ENCODE peak calls at places on chromosome 17, in ten cellular contexts. L is CD8-positive, alpha-beta memory T cell; R is MM.1S; N is CD8-positive, alpha-beta T cell; P is Peyer's patch; M is esophagus squamous epithelium; B is left ventricle myocardium inferior; C is aorta; V is spleen; X is SK-N-SH. T is an unnamed sample. For H3K9me3, the result is how much of the 10 kb centered on the place peaks cover.

GRCh38 chr17:50289268-50289667 is 15.0 kb downstream of the TMEM92 start:
- DNase-seq in V (no peak), R (no peak), L (no peak), P (no peak), C (peak), X (no peak), N (no peak), M (no peak), B (no peak), T (no peak)

GRCh38 chr17:82720204-82720603 is 3.7 kb downstream of the FN3KRP start:
- DNase-seq in X (no peak), V (peak), M (no peak), N (no peak), P (peak), C (no peak), R (no peak), L (no peak), B (no peak), T (peak)

GRCh38 chr17:36742267-36743000 is 141.1 kb downstream of the MRM1 start:
- DNase-seq in C (no peak), M (no peak), V (peak), R (no peak), N (no peak), B (no peak), X (no peak), L (no peak), P (no peak), T (no peak)

GRCh38 chr17:59366040-59366757 is 34.7 kb downstream of the YPEL2 start:
- DNase-seq in X (no peak), P (no peak), C (no peak), M (no peak), V (no peak), L (no peak), B (no peak), N (no peak), R (no peak), T (no peak)

GRCh38 chr17:82619211-82619610 is 29.0 kb downstream of the WDR45B start:
- DNase-seq in B (no peak), M (no peak), V (peak), N (no peak), C (no peak), P (no peak), L (no peak), X (no peak), R (no peak), T (no peak)

GRCh38 chr17:1559743-1560581 is 2.6 kb downstream of the PITPNA start:
- DNase-seq in V (no peak), X (no peak), L (no peak), N (no peak), B (no peak), R (no peak), P (peak), C (peak), M (no peak), T (no peak)

GRCh38 chr17:41972571-41973411 is 6.2 kb downstream of the CNP start:
- DNase-seq in M (no peak), V (peak), X (peak), P (no peak), B (peak), C (no peak), N (no peak), R (no peak), L (no peak), T (peak)

GRCh38 chr17:47615766-47616424 is 33.8 kb upstream of the KPNB1 start:
- DNase-seq in L (peak), B (no peak), N (no peak), R (peak), V (no peak), C (no peak), P (no peak), M (no peak), X (peak), T (no peak)

GRCh38 chr17:29241015-29241963 is 5.4 kb upstream of the CRYBA1 start:
- DNase-seq in L (no peak), V (no peak), B (no peak), M (no peak), N (no peak), C (peak), R (no peak), P (no peak), X (peak), T (peak)

GRCh38 chr17:81520021-81520894 is 7.7 kb upstream of the ACTG1 start:
- DNase-seq in R (no peak), N (no peak), P (no peak), C (no peak), B (no peak), M (no peak), X (no peak), V (peak), L (no peak), T (peak)

GRCh38 chr17:38730526-38731379 is 612 bp downstream of the CISD3 start:
- DNase-seq in L (no peak), P (peak), R (peak), X (peak), M (no peak), B (peak), V (peak), C (peak), N (no peak), T (peak)

GRCh38 chr17:75610103-75610984 is 22.7 kb downstream of the MYO15B start:
- DNase-seq in N (no peak), P (peak), M (no peak), L (no peak), V (no peak), B (no peak), X (no peak), R (no peak), C (no peak), T (peak)

GRCh38 chr17:48997103-48997826 is at the start of gene IGF2BP1:
- DNase-seq in X (peak), P (peak), N (no peak), M (no peak), R (no peak), C (no peak), L (no peak), V (no peak), B (no peak), T (peak)
- H3K4me3 ChIP-seq in X (no peak), P (no peak), N (peak), M (peak), R (peak), C (no peak), L (peak), V (peak), B (peak), T (peak)

GRCh38 chr17:9883451-9883850 is 21.6 kb downstream of the RCVRN start:
- DNase-seq in P (no peak), C (no peak), M (no peak), B (no peak), L (no peak), N (no peak), R (no peak), V (no peak), X (no peak), T (no peak)
- H3K9me3 ChIP-seq in P (under half), C (under half), M (under half), B (under half), L (under half), N (under half), R (under half), V (under half), X (under half), T (under half)

DNA sequence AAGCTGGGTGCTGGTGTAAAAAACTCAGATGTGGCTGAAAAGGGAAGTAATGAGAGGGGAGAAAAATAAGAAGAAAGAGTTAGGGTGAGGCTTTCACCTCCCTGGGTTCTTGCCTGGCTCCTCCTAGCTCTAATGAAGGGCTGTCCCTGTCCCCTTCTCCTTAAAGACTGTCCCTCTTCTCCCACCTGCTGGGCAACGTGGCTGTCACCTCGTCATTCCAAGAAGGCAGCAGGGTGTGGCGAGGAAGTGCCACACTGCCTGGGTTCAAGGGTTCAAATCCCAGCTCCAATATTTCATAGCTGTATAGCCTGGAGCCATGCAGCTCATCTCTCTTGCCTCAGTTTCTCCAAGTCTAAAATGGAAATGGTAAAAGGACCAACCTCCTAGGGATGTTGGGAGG is 122.5 kb upstream of the CACNG5 start:
- DNase-seq in N (no peak), R (no peak), M (no peak), C (no peak), L (no peak), V (no peak), X (no peak), P (no peak), B (no peak), T (no peak)
- H3K27ac ChIP-seq in N (no peak), R (no peak), M (no peak), C (no peak), L (no peak), V (no peak), X (no peak), P (no peak), B (no peak), T (no peak)

GRCh38 chr17:40564195-40564882 is 933 bp downstream of the CCR7 start:
- DNase-seq in P (peak), N (peak), L (peak), B (no peak), V (peak), X (no peak), C (no peak), R (no peak), M (no peak), T (no peak)

GRCh38 chr17:40562841-40563370 is 2.4 kb downstream of the CCR7 start:
- DNase-seq in B (no peak), M (no peak), N (no peak), P (no peak), V (no peak), C (no peak), R (no peak), X (no peak), L (no peak), T (no peak)

GRCh38 chr17:40564883-40565744 is at the start of gene CCR7:
- DNase-seq in C (no peak), R (no peak), V (peak), L (peak), X (no peak), P (no peak), N (peak), M (no peak), B (no peak), T (no peak)

GRCh38 chr17:40561871-40562611 is 3.2 kb downstream of the CCR7 start:
- DNase-seq in P (peak), M (no peak), C (peak), N (peak), V (peak), B (no peak), L (peak), R (peak), X (no peak), T (no peak)

GRCh38 chr17:40563371-40564052 is 1.8 kb downstream of the CCR7 start:
- DNase-seq in M (no peak), R (no peak), P (no peak), X (no peak), N (no peak), C (no peak), V (no peak), B (no peak), L (peak), T (no peak)
- H3K4me3 ChIP-seq in M (peak), R (no peak), P (peak), X (no peak), N (peak), C (no peak), V (peak), B (no peak), L (peak), T (no peak)

DNA sequence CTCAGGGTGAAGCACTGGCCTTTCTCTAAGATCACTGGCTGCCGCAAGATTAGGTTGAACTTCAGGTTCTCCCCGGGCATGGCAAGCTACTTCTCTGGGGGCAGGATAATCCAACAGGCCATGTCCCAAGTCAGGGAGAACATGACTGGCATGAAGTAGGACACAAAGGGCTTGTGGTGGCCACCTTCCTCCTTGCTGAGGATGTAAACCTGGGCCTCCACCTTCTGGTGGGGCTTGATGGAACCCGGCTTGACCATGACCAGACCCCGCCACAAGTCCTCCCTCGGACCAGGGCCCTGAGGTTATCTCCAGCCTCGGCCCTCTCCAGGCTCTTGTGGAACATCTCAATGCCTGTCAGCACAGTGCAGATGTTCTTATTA is 211.1 kb upstream of the WSB1 start:
- DNase-seq in M (no peak), P (no peak), R (no peak), C (no peak), B (no peak), N (no peak), L (no peak), X (no peak), V (no peak), T (no peak)
- H3K9me3 ChIP-seq in M (under half), P (under half), R (under half), C (under half), B (under half), N (under half), L (under half), X (under half), V (under half), T (under half)

DNA sequence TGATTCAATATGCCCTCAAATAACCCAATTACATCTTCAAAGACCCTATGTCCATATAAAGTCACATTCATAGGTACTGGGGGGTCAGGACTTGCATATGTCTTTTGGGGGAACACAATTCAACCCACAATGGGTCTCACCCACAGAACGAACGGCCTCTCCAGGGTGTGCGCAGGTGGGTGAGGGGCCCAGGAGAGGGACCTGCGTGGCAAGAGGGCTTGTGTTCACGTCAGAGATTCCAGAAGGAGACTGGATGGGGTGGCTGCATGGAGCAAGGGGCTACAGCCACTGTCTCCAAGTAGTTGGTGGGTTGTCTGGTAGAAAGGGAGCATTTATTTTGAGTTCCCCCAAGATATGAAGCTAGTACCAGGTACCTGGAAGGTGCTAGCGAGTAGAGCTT is 212.2 kb downstream of the SEC14L1 start:
- DNase-seq in P (no peak), R (no peak), M (no peak), V (no peak), C (no peak), L (no peak), N (no peak), X (no peak), B (no peak), T (no peak)
- H3K27ac ChIP-seq in P (no peak), R (no peak), M (no peak), V (no peak), C (no peak), L (no peak), N (no peak), X (no peak), B (peak), T (no peak)

DNA sequence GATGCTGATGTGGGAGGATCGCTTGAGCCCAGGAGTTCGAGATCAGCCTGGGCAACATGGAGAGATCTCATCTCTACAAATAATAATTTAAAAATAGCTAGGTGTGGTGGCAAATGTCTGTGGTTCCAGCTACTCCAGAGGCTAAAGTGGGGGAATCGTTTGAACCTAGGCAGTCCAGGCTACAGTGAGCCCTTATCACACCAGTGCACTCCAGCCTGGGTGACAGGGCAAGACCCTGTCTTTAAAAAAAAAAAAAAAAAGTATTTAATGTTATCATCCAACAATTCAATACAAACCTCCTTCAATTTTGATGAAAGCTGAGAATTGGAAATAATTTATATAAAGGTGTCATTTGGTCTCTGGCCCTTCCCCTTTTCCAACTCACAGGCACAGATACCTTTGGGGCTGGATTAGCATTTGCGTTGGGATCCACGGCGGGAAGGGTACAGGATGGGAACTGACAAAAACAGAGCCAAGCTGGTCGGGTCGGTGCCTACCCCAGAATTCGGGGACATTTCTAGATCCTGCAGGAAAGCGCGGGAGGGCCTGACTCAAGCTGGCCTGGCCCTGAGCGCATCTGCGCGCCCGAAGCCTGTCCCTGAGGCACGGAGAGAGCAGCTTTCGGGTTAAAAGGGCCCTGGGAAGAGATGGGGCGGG is 860 bp upstream of the DCAF7 start:
- DNase-seq in B (no peak), L (no peak), N (no peak), M (no peak), R (no peak), V (no peak), X (no peak), P (no peak), C (no peak), T (no peak)
- H3K4me3 ChIP-seq in B (peak), L (peak), N (peak), M (peak), R (peak), V (peak), X (peak), P (peak), C (peak), T (peak)

DNA sequence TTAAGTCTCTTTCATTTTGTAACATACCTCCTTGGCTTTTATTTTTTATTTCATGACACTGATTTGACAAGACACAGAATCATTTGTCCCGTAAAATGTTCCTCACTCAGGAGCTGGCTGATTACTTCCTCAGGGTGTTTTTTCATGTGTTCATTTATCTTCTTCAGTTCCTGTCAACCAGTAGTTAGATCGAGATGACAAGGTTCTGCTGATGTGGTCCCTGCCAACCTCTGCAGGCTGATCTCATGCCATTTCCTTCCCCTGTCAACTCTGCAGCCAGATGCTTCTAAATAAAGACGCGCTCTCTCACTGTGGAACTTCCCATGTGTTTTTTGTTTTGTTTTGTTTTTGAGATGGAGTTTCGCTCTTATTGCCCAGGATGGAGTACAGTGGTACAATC is 8.1 kb upstream of the CXCL16 start:
- DNase-seq in C (peak), P (no peak), R (peak), X (peak), L (no peak), M (no peak), V (no peak), N (peak), B (no peak), T (no peak)
- H3K9me3 ChIP-seq in C (under half), P (under half), R (under half), X (under half), L (under half), M (under half), V (under half), N (under half), B (under half), T (under half)

T was measured in right cardiac atrium.